ENCODE peak calls at places on chromosome 5, in five cellular contexts. One of them, this sample, is unnamed.

GRCh38 chr5:57805170-57805569 is 322.6 kb upstream of the ACTBL2 start:
- DNase-seq in thyroid gland: no peak
- DNase-seq in heart left ventricle: no peak
- DNase-seq in gastrocnemius medialis: no peak
- DNase-seq in esophagus muscularis mucosa: no peak
- DNase-seq in this sample: no peak

GRCh38 chr5:103366938-103367549 is 108.5 kb downstream of the MACIR start:
- DNase-seq in thyroid gland: no peak
- DNase-seq in heart left ventricle: no peak
- DNase-seq in gastrocnemius medialis: no peak
- DNase-seq in esophagus muscularis mucosa: no peak
- DNase-seq in this sample: no peak

GRCh38 chr5:124605516-124605915 is 140.9 kb downstream of the ZNF608 start:
- DNase-seq in thyroid gland: peak; percentile 16
- DNase-seq in heart left ventricle: peak; percentile 62
- DNase-seq in gastrocnemius medialis: peak; percentile 12
- DNase-seq in esophagus muscularis mucosa: no peak
- DNase-seq in this sample: no peak

GRCh38 chr5:53481887-53482716 is 1.7 kb downstream of the FST start:
- DNase-seq in thyroid gland: peak; percentile 70
- DNase-seq in heart left ventricle: peak; percentile 49
- DNase-seq in gastrocnemius medialis: no peak
- DNase-seq in esophagus muscularis mucosa: peak; percentile 96
- DNase-seq in this sample: peak; percentile 63

GRCh38 chr5:81425569-81425968 is 31.6 kb upstream of the ACOT12 start:
- DNase-seq in thyroid gland: no peak
- DNase-seq in heart left ventricle: no peak
- DNase-seq in gastrocnemius medialis: no peak
- DNase-seq in esophagus muscularis mucosa: no peak
- DNase-seq in this sample: no peak

GRCh38 chr5:15008476-15008875 is 136.9 kb upstream of the ANKH start:
- DNase-seq in thyroid gland: peak; percentile 90
- DNase-seq in heart left ventricle: peak; percentile 86
- DNase-seq in gastrocnemius medialis: peak; percentile 71
- DNase-seq in esophagus muscularis mucosa: peak; percentile 97
- DNase-seq in this sample: peak; percentile 26

GRCh38 chr5:149441194-149441753 is 62.2 kb upstream of the IL17B start:
- DNase-seq in thyroid gland: no peak
- DNase-seq in heart left ventricle: no peak
- DNase-seq in gastrocnemius medialis: no peak
- DNase-seq in esophagus muscularis mucosa: no peak
- DNase-seq in this sample: no peak

GRCh38 chr5:95951916-95952315 is 9.7 kb downstream of the ELL2 start:
- DNase-seq in thyroid gland: no peak
- DNase-seq in heart left ventricle: no peak
- DNase-seq in gastrocnemius medialis: no peak
- DNase-seq in esophagus muscularis mucosa: no peak
- DNase-seq in this sample: no peak

GRCh38 chr5:176965633-176966032 is 40.9 kb downstream of the UIMC1 start:
- DNase-seq in thyroid gland: no peak
- DNase-seq in heart left ventricle: no peak
- DNase-seq in gastrocnemius medialis: no peak
- DNase-seq in esophagus muscularis mucosa: no peak
- DNase-seq in this sample: no peak

GRCh38 chr5:55485073-55485472 is 49.7 kb downstream of the PLPP1 start:
- DNase-seq in thyroid gland: no peak
- DNase-seq in heart left ventricle: no peak
- DNase-seq in gastrocnemius medialis: no peak
- DNase-seq in esophagus muscularis mucosa: no peak
- DNase-seq in this sample: no peak

GRCh38 chr5:103569313-103570060 is 6.9 kb upstream of the NUDT12 start:
- DNase-seq in thyroid gland: no peak
- DNase-seq in heart left ventricle: no peak
- DNase-seq in gastrocnemius medialis: no peak
- DNase-seq in esophagus muscularis mucosa: no peak
- DNase-seq in this sample: no peak

GRCh38 chr5:116382025-116382873 is 192.4 kb downstream of the SEMA6A start:
- DNase-seq in thyroid gland: no peak
- DNase-seq in heart left ventricle: no peak
- DNase-seq in gastrocnemius medialis: no peak
- DNase-seq in esophagus muscularis mucosa: no peak
- DNase-seq in this sample: no peak

GRCh38 chr5:143008809-143009521 is 238.8 kb downstream of the ARHGAP26 start:
- DNase-seq in thyroid gland: no peak
- DNase-seq in heart left ventricle: peak; percentile 26
- DNase-seq in gastrocnemius medialis: no peak
- DNase-seq in esophagus muscularis mucosa: no peak
- DNase-seq in this sample: peak; percentile 30

GRCh38 chr5:62473209-62473608 is 60.6 kb downstream of the IPO11 start:
- DNase-seq in thyroid gland: no peak
- DNase-seq in heart left ventricle: no peak
- DNase-seq in gastrocnemius medialis: no peak
- DNase-seq in esophagus muscularis mucosa: no peak
- DNase-seq in this sample: no peak

GRCh38 chr5:80777347-80778287 is 122.8 kb upstream of the DHFR start:
- DNase-seq in thyroid gland: no peak
- DNase-seq in heart left ventricle: no peak
- DNase-seq in gastrocnemius medialis: no peak
- DNase-seq in esophagus muscularis mucosa: no peak
- DNase-seq in this sample: no peak

GRCh38 chr5:116137544-116138378 is 52.9 kb downstream of the COMMD10 start:
- DNase-seq in thyroid gland: no peak
- DNase-seq in heart left ventricle: no peak
- DNase-seq in gastrocnemius medialis: no peak
- DNase-seq in esophagus muscularis mucosa: no peak
- DNase-seq in this sample: no peak

GRCh38 chr5:106311230-106311629 is 1359.5 kb downstream of the EFNA5 start:
- DNase-seq in thyroid gland: peak; percentile 39
- DNase-seq in heart left ventricle: no peak
- DNase-seq in gastrocnemius medialis: no peak
- DNase-seq in esophagus muscularis mucosa: no peak
- DNase-seq in this sample: no peak

GRCh38 chr5:102617857-102618187 is 119.0 kb upstream of the SLCO6A1 start:
- DNase-seq in thyroid gland: no peak
- DNase-seq in heart left ventricle: no peak
- DNase-seq in gastrocnemius medialis: no peak
- DNase-seq in esophagus muscularis mucosa: no peak
- DNase-seq in this sample: no peak

GRCh38 chr5:82720764-82721163 is 356.4 kb downstream of the TMEM167A start:
- DNase-seq in thyroid gland: no peak
- DNase-seq in heart left ventricle: no peak
- DNase-seq in gastrocnemius medialis: no peak
- DNase-seq in esophagus muscularis mucosa: no peak
- DNase-seq in this sample: no peak

GRCh38 chr5:171137768-171138540 is 171.1 kb upstream of the TLX3 start:
- DNase-seq in thyroid gland: no peak
- DNase-seq in heart left ventricle: no peak
- DNase-seq in gastrocnemius medialis: no peak
- DNase-seq in esophagus muscularis mucosa: no peak
- DNase-seq in this sample: no peak

GRCh38 chr5:142797420-142797819 is 27.2 kb downstream of the ARHGAP26 start:
- DNase-seq in thyroid gland: no peak
- DNase-seq in heart left ventricle: no peak
- DNase-seq in gastrocnemius medialis: no peak
- DNase-seq in esophagus muscularis mucosa: no peak
- DNase-seq in this sample: no peak

GRCh38 chr5:161544350-161544765 is 2.2 kb downstream of the GABRB2 start:
- DNase-seq in thyroid gland: peak; percentile 30
- DNase-seq in heart left ventricle: no peak
- DNase-seq in gastrocnemius medialis: no peak
- DNase-seq in esophagus muscularis mucosa: no peak
- DNase-seq in this sample: peak; percentile 66

GRCh38 chr5:28850320-28850921 is 1812.0 kb upstream of the CDH9 start:
- DNase-seq in thyroid gland: no peak
- DNase-seq in heart left ventricle: no peak
- DNase-seq in gastrocnemius medialis: no peak
- DNase-seq in esophagus muscularis mucosa: no peak
- DNase-seq in this sample: no peak

GRCh38 chr5:125717209-125717608 is 706.0 kb upstream of the GRAMD2B start:
- DNase-seq in thyroid gland: no peak
- DNase-seq in heart left ventricle: no peak
- DNase-seq in gastrocnemius medialis: no peak
- DNase-seq in esophagus muscularis mucosa: no peak
- DNase-seq in this sample: no peak

GRCh38 chr5:107803728-107804127 is 133.0 kb upstream of the EFNA5 start:
- DNase-seq in thyroid gland: no peak
- DNase-seq in heart left ventricle: no peak
- DNase-seq in gastrocnemius medialis: no peak
- DNase-seq in esophagus muscularis mucosa: no peak
- DNase-seq in this sample: no peak

GRCh38 chr5:91164424-91164823 is 218.7 kb downstream of the ARRDC3 start:
- DNase-seq in thyroid gland: no peak
- DNase-seq in heart left ventricle: no peak
- DNase-seq in gastrocnemius medialis: no peak
- DNase-seq in esophagus muscularis mucosa: no peak
- DNase-seq in this sample: no peak

GRCh38 chr5:91160751-91161285 is 222.3 kb downstream of the ARRDC3 start:
- DNase-seq in thyroid gland: no peak
- DNase-seq in heart left ventricle: no peak
- DNase-seq in gastrocnemius medialis: no peak
- DNase-seq in esophagus muscularis mucosa: no peak
- DNase-seq in this sample: no peak

GRCh38 chr5:91166040-91166807 is 216.9 kb downstream of the ARRDC3 start:
- DNase-seq in thyroid gland: no peak
- DNase-seq in heart left ventricle: no peak
- DNase-seq in gastrocnemius medialis: no peak
- DNase-seq in esophagus muscularis mucosa: no peak
- DNase-seq in this sample: no peak

GRCh38 chr5:91159647-91160046 is 223.5 kb downstream of the ARRDC3 start:
- DNase-seq in thyroid gland: no peak
- DNase-seq in heart left ventricle: no peak
- DNase-seq in gastrocnemius medialis: no peak
- DNase-seq in esophagus muscularis mucosa: no peak
- DNase-seq in this sample: no peak

GRCh38 chr5:91162534-91163381 is 220.4 kb downstream of the ARRDC3 start:
- DNase-seq in thyroid gland: peak; percentile 83
- DNase-seq in heart left ventricle: peak; percentile 64
- DNase-seq in gastrocnemius medialis: peak; percentile 42
- DNase-seq in esophagus muscularis mucosa: no peak
- DNase-seq in this sample: peak; percentile 60
- TF ChIP-seq POLR2A in thyroid gland: no peak
- TF ChIP-seq POLR2A in heart left ventricle: no peak
- TF ChIP-seq POLR2A in gastrocnemius medialis: no peak
- TF ChIP-seq POLR2A in esophagus muscularis mucosa: no peak
- TF ChIP-seq POLR2A in this sample: no peak

DNA sequence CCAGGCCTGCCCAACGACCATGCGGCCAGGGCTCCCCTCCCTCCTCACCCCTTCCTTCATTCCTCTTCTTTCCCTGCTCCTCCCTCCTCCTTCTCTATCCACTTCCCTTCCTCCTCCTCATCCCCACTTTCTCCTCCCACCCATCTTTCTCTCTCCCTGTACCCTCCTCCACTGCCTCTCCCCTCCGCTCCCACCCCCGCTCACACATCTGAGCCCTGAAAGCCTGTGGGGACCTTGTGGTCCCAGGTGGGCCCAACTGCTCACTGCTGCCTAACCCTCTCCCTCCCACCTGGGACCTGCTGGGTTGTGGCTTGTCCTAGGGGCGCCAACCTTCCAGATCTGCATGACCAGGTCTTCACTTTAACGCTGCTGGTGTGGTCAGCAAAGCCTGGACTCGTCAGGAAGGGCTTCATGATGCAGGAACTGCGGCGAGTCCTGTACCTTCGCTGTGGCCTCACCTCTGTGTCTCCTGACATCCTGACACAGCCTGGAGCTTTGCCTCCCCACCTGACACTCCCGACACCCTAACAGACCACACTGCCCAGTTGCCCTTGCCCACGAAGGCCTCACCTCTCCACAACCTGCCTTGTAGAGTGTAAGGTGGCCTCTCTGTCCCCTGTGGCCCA is 34.6 kb downstream of the C5orf15 start:
- DNase-seq in thyroid gland: no peak
- DNase-seq in heart left ventricle: no peak
- DNase-seq in gastrocnemius medialis: no peak
- DNase-seq in esophagus muscularis mucosa: no peak
- DNase-seq in this sample: no peak
- H3K4me1 ChIP-seq in thyroid gland: no peaks in the 10 kb centered on the region
- H3K4me1 ChIP-seq in heart left ventricle: peaks cover 9% of the 10 kb centered on the region
- H3K4me1 ChIP-seq in gastrocnemius medialis: peaks cover 16% of the 10 kb centered on the region
- H3K4me1 ChIP-seq in esophagus muscularis mucosa: no peaks in the 10 kb centered on the region
- H3K4me1 ChIP-seq in this sample: no peaks in the 10 kb centered on the region

GRCh38 chr5:134580001-134580460 is 52.6 kb downstream of the SAR1B start:
- DNase-seq in thyroid gland: no peak
- DNase-seq in heart left ventricle: no peak
- DNase-seq in gastrocnemius medialis: no peak
- DNase-seq in esophagus muscularis mucosa: no peak
- DNase-seq in this sample: no peak

GRCh38 chr5:134582941-134583340 is 49.7 kb downstream of the SAR1B start:
- DNase-seq in thyroid gland: no peak
- DNase-seq in heart left ventricle: no peak
- DNase-seq in gastrocnemius medialis: no peak
- DNase-seq in esophagus muscularis mucosa: no peak
- DNase-seq in this sample: no peak

GRCh38 chr5:134579284-134579771 is 53.3 kb downstream of the SAR1B start:
- DNase-seq in thyroid gland: no peak
- DNase-seq in heart left ventricle: no peak
- DNase-seq in gastrocnemius medialis: no peak
- DNase-seq in esophagus muscularis mucosa: no peak
- DNase-seq in this sample: no peak

GRCh38 chr5:134582281-134582680 is 50.3 kb downstream of the SAR1B start:
- DNase-seq in thyroid gland: no peak
- DNase-seq in heart left ventricle: no peak
- DNase-seq in gastrocnemius medialis: no peak
- DNase-seq in esophagus muscularis mucosa: no peak
- DNase-seq in this sample: no peak

DNA sequence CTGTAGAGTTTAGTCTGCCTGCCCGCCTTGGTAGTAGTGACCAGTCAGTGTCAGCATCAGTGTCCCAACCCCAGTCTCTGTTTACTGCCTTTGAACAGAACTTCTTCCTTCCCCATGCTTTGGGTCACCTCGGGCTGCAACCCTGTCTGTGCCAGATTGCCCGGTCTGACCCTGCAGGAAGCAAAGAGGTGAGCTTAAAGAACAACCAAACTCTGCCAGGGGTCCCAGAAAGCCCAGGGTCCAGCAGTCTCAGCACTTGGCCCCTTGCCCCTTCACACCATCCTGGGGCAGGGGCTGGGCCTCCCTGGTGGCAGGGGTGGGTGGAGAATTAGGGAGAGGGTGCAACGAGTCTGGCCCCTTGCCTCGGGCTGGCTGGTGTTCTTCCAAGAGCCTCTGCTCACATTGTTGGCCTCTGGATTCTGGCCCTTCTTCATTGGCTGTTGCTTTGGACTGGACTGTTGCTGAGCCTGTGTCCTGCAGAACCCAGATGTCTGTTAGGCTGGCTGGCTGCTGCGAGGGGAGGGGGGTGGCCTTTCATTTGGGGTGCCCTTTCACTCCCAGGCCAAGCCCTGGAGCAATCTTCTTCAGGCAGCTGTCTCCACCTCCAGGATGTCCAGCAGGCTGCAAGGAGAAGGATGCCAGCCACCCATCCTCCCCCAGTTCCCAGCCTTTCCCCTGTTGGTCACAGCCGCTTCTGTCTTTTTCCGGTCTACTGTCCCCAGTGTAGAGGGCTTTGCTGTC is 51.2 kb downstream of the SAR1B start:
- DNase-seq in thyroid gland: no peak
- DNase-seq in heart left ventricle: no peak
- DNase-seq in gastrocnemius medialis: peak; percentile 52
- DNase-seq in esophagus muscularis mucosa: no peak
- DNase-seq in this sample: peak; percentile 47
- TF ChIP-seq CTCF in thyroid gland: no peak
- TF ChIP-seq CTCF in heart left ventricle: no peak
- TF ChIP-seq CTCF in gastrocnemius medialis: peak; percentile 10
- TF ChIP-seq CTCF in esophagus muscularis mucosa: peak; percentile 4
- TF ChIP-seq CTCF in this sample: no peak

GRCh38 chr5:371811-372555 is 50.5 kb downstream of the AHRR start:
- DNase-seq in thyroid gland: no peak
- DNase-seq in heart left ventricle: no peak
- DNase-seq in gastrocnemius medialis: no peak
- DNase-seq in esophagus muscularis mucosa: peak; percentile 83
- DNase-seq in this sample: peak; percentile 10
- TF ChIP-seq POLR2A in thyroid gland: no peak
- TF ChIP-seq POLR2A in heart left ventricle: no peak
- TF ChIP-seq POLR2A in gastrocnemius medialis: no peak
- TF ChIP-seq POLR2A in esophagus muscularis mucosa: no peak
- TF ChIP-seq POLR2A in this sample: no peak